ENCODE peak calls at places on chromosomes 12 and 14, in nine cellular contexts. E is gastrocnemius medialis, N is lower leg skin, U is body of pancreas, Z is IMR-90, T is HepG2, C is prostate gland, H is tibial nerve, F is H1. W is an unnamed sample.

GRCh38 chr14:22339277-22339676 is 249.7 kb downstream of the DAD1 start:
- DNase-seq in E (peak), N (peak), U (peak), Z (peak), T (no peak), C (no peak), H (peak), F (no peak), W (no peak)

GRCh38 chr12:85186236-85186635 is 93.8 kb upstream of the ALX1 start:
- DNase-seq in E (no peak), N (no peak), U (no peak), Z (no peak), T (no peak), C (no peak), H (no peak), F (no peak), W (no peak)

GRCh38 chr14:91244501-91244901 is at the start of gene GPR68:
- DNase-seq in E (no peak), N (peak), U (peak), Z (peak), T (no peak), C (no peak), H (no peak), F (peak), W (no peak)

GRCh38 chr12:64825143-64826011 is 930 bp downstream of the TBC1D30 start:
- DNase-seq in E (no peak), N (no peak), U (no peak), Z (no peak), T (no peak), C (no peak), H (no peak), F (peak), W (no peak)

GRCh38 chr14:72169521-72169920 is 237.3 kb downstream of the RGS6 start:
- DNase-seq in E (no peak), N (no peak), U (peak), Z (no peak), T (no peak), C (no peak), H (no peak), F (no peak), W (no peak)

GRCh38 chr12:50949801-50950302 is 2.5 kb upstream of the HIGD1C start:
- DNase-seq in E (no peak), N (no peak), U (no peak), Z (no peak), T (no peak), C (no peak), H (no peak), F (no peak), W (no peak)

GRCh38 chr12:89991807-89992206 is 283.2 kb upstream of the ATP2B1 start:
- DNase-seq in E (no peak), N (no peak), U (no peak), Z (no peak), T (no peak), C (no peak), H (no peak), F (no peak), W (no peak)

GRCh38 chr12:76739896-76740295 is 24.0 kb upstream of the ZDHHC17 start:
- DNase-seq in E (no peak), N (no peak), U (no peak), Z (no peak), T (no peak), C (no peak), H (no peak), F (no peak), W (no peak)

GRCh38 chr12:71846322-71846940 is 6.9 kb downstream of the TBC1D15 start:
- DNase-seq in E (no peak), N (no peak), U (no peak), Z (peak), T (peak), C (no peak), H (no peak), F (no peak), W (no peak)

DNA sequence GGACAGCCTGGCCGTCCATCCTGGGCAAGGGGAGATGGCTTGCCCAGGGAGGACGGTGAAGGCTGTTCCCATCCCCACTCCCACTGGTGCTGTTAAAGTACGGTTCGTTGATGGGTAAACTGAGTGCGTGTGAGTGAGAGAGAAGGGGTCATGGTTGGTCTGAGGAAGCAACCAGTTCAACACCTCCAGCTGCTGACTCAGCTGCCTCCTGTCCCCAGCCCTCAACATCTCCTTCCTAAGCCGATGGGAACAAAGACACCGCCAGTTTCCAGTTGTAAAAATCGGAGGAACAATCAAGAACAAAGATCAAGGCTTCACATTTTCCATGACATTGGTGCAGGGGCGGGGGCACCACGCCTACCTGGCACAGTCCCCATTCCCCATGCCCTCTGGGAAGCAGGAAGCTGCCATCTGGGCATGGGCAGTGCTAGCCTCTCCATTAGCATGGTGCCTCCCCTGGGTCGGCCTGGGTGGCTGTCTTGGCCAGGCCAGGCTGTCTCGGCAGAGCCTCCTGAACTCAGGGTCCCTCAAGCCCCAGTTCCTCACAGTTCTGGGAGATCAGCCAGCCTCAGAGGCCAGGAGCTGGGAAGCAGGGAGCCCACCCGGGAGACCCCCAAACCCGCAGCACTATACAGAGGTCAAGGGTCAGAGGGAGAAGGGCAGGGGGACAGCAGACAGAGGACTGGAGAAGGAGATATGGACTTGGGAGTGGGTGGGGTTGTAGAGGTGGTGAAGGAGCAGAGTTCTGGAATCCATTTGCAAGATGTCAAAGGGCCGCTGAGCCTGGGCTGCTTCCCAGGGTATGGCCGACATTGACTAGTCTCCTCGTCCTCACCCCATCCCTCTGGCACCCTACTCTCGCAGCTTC is 19.7 kb upstream of the TMEM106C start:
- DNase-seq in E (no peak), N (no peak), U (no peak), Z (no peak), T (peak), C (no peak), H (no peak), F (no peak), W (no peak)
- TF ChIP-seq POLR2A in E (no peak), N (no peak), U (no peak), Z (no peak), T (no peak), C (no peak), H (no peak), F (no peak), W (no peak)

GRCh38 chr12:18361431-18361830 is 100.1 kb downstream of the PIK3C2G start:
- DNase-seq in E (no peak), N (no peak), U (no peak), Z (no peak), T (no peak), C (no peak), H (no peak), F (no peak), W (no peak)
- TF ChIP-seq CTCF in E (no peak), N (no peak), U (no peak), Z (no peak), T (no peak), C (no peak), H (no peak), F (no peak), W (no peak)

GRCh38 chr14:99480856-99481744 is at the start of the genes CCNK and SETD3:
- DNase-seq in E (peak), N (peak), U (peak), Z (peak), T (peak), C (peak), H (peak), F (peak), W (peak)

GRCh38 chr14:99478133-99478532 is 2.5 kb downstream of the SETD3 start:
- DNase-seq in E (no peak), N (no peak), U (no peak), Z (no peak), T (no peak), C (no peak), H (no peak), F (no peak), W (no peak)

GRCh38 chr14:99481745-99482099 is 513 bp downstream of the CCNK start:
- DNase-seq in E (no peak), N (no peak), U (peak), Z (peak), T (no peak), C (peak), H (no peak), F (no peak), W (no peak)

GRCh38 chr14:99479160-99479902 is 1.3 kb downstream of the SETD3 start:
- DNase-seq in E (no peak), N (no peak), U (peak), Z (peak), T (no peak), C (no peak), H (no peak), F (no peak), W (no peak)

DNA sequence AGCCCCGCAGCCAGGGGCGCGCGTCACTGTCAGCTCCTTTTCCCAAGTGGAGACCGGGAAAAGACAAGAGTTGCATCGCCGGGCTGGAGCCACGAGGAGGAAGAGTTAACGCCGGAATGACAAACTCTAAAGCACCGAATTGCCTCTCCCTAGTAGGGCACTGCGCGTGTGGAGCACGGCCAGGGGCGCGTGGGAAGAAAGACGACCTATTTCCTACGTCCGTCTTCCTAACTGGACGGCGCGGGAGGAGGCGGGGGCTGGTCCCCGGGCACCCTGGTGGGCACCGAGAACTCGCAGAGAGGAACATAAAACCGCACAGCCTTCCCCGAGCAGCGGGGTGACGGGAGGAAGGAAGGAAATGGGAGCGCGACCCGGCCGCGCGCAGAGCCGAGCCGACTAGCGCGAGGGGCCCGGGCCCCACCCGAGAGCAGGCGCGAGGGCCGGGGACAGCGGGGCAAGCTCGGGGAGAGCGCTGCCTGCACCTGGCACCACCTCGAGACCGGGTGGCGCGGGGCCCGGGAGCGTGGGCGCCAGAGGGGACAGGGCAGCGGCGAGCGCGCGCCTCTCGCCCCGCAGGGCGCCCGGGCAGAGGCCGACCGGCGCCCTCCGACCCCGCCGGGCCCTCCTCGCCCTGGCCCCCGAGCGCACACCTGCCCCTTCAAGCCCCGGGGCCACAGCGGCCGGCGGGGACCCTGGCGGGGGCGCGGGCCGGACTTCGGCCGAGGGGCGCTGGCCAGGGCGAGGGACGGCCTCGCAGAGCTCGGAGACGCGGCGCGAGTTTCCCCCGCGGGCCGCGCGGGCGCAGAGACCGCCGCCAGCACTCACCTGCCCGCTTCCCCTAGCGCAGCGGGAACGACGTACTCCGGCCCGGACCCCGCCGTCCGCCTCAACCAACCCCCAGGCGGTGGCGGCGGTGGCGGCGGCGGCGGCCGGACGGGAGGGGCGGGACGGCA is 480 bp downstream of the SETD3 start:
- DNase-seq in E (peak), N (peak), U (peak), Z (peak), T (peak), C (peak), H (peak), F (no peak), W (peak)
- TF ChIP-seq POLR2A in E (peak), N (no peak), U (peak), Z (peak), T (peak), C (peak), H (peak), F (no peak), W (no peak)

GRCh38 chr14:103132381-103133212 is 9.3 kb downstream of the TNFAIP2 start:
- DNase-seq in E (no peak), N (no peak), U (peak), Z (no peak), T (peak), C (no peak), H (no peak), F (no peak), W (no peak)
- TF ChIP-seq CTCF in E (no peak), N (no peak), U (no peak), Z (no peak), T (no peak), C (no peak), H (no peak), F (no peak), W (no peak)

GRCh38 chr12:92593734-92594402 is 108.9 kb upstream of the PLEKHG7 start:
- DNase-seq in E (peak), N (no peak), U (peak), Z (peak), T (peak), C (peak), H (peak), F (no peak), W (no peak)
- TF ChIP-seq POLR2A in E (no peak), N (no peak), U (no peak), Z (no peak), T (no peak), C (no peak), H (no peak), F (no peak), W (peak)

GRCh38 chr12:119902084-119902509 is 25.0 kb upstream of the CIT start:
- DNase-seq in E (peak), N (no peak), U (peak), Z (peak), T (peak), C (peak), H (peak), F (peak), W (no peak)
- TF ChIP-seq CTCF in E (peak), N (no peak), U (peak), Z (peak), T (peak), C (peak), H (peak), F (peak), W (peak)

GRCh38 chr12:56678852-56679251 is 9.2 kb downstream of the PTGES3 start:
- DNase-seq in E (peak), N (peak), U (no peak), Z (no peak), T (no peak), C (no peak), H (no peak), F (no peak), W (no peak)
- TF ChIP-seq POLR2A in E (no peak), N (no peak), U (no peak), Z (no peak), T (no peak), C (no peak), H (no peak), F (peak), W (no peak)